ENCODE peak calls at places on chromosome 20, in nine cellular contexts. D is left cardiac atrium; M is fibroblast of lung; I is ovary; W is stimulated activated CD8-positive, alpha-beta memory T cell treated with anti-CD3 and anti-CD28 coated beads, Interleukin-15, amount 100 ng/mL, for 1 hour; J is D341Med; L is epithelial cell of esophagus; G is effector CD8-positive, alpha-beta T cell; S is cardiac fibroblast. P is an unnamed sample.

GRCh38 chr20:46583411-46584214 is 33.2 kb upstream of the OCSTAMP start:
- DNase-seq in D (no peak), M (no peak), I (no peak), W (no peak), J (no peak), L (no peak), G (no peak), S (no peak), P (no peak)

GRCh38 chr20:46226602-46227001 is 81.7 kb downstream of the CDH22 start:
- DNase-seq in D (no peak), M (peak), I (no peak), W (no peak), J (no peak), L (peak), G (no peak), S (peak), P (peak)

GRCh38 chr20:63032861-63033634 is 26.3 kb upstream of the BHLHE23 start:
- DNase-seq in D (no peak), M (no peak), I (no peak), W (no peak), J (no peak), L (no peak), G (no peak), S (no peak), P (peak)

GRCh38 chr20:50467618-50468373 is 42.4 kb upstream of the PTPN1 start:
- DNase-seq in D (peak), M (peak), I (peak), W (no peak), J (peak), L (peak), G (no peak), S (peak), P (no peak)

GRCh38 chr20:3755269-3755668 is 12.3 kb downstream of the ADISSP start:
- DNase-seq in D (no peak), M (no peak), I (no peak), W (no peak), J (no peak), L (no peak), G (no peak), S (no peak), P (no peak)

GRCh38 chr20:64162239-64162621 is 2.0 kb upstream of the MYT1 start:
- DNase-seq in D (no peak), M (no peak), I (no peak), W (no peak), J (no peak), L (no peak), G (no peak), S (no peak), P (no peak)

GRCh38 chr20:52251137-52251700 is 59.6 kb upstream of the ZFP64 start:
- DNase-seq in D (no peak), M (no peak), I (no peak), W (no peak), J (no peak), L (no peak), G (no peak), S (no peak), P (no peak)

GRCh38 chr20:18091624-18092023 is 33.9 kb upstream of the OVOL2 start:
- DNase-seq in D (no peak), M (no peak), I (no peak), W (no peak), J (no peak), L (peak), G (no peak), S (no peak), P (no peak)

GRCh38 chr20:33697129-33697528 is 10.9 kb upstream of the E2F1 start:
- DNase-seq in D (no peak), M (peak), I (peak), W (no peak), J (no peak), L (no peak), G (no peak), S (peak), P (no peak)

GRCh38 chr20:11972478-11972877 is 54.8 kb downstream of the BTBD3 start:
- DNase-seq in D (no peak), M (no peak), I (no peak), W (no peak), J (no peak), L (no peak), G (no peak), S (no peak), P (no peak)

GRCh38 chr20:14860410-14860814 is 523.0 kb upstream of the FLRT3 start:
- DNase-seq in D (no peak), M (no peak), I (no peak), W (no peak), J (no peak), L (peak), G (no peak), S (no peak), P (no peak)

GRCh38 chr20:32987044-32987825 is 17.0 kb downstream of the SUN5 start:
- DNase-seq in D (no peak), M (no peak), I (no peak), W (no peak), J (no peak), L (no peak), G (no peak), S (no peak), P (no peak)

GRCh38 chr20:23568320-23569011 is at the start of gene CST9L:
- DNase-seq in D (no peak), M (no peak), I (no peak), W (no peak), J (no peak), L (no peak), G (no peak), S (no peak), P (no peak)

GRCh38 chr20:16064991-16065707 is 508.1 kb downstream of the KIF16B start:
- DNase-seq in D (no peak), M (no peak), I (no peak), W (no peak), J (no peak), L (no peak), G (no peak), S (no peak), P (no peak)

GRCh38 chr20:31949877-31950646 is 1.8 kb downstream of the PDRG1 start:
- DNase-seq in D (no peak), M (no peak), I (no peak), W (no peak), J (no peak), L (no peak), G (no peak), S (no peak), P (no peak)

GRCh38 chr20:53809242-53809641 is 215.6 kb upstream of the ZNF217 start:
- DNase-seq in D (no peak), M (no peak), I (no peak), W (no peak), J (peak), L (no peak), G (no peak), S (no peak), P (no peak)

GRCh38 chr20:57103146-57103800 is 163.2 kb downstream of the BMP7 start:
- DNase-seq in D (no peak), M (no peak), I (no peak), W (no peak), J (no peak), L (no peak), G (no peak), S (no peak), P (no peak)

GRCh38 chr20:17559338-17559737 is 10.5 kb upstream of the DSTN start:
- DNase-seq in D (no peak), M (peak), I (no peak), W (no peak), J (no peak), L (no peak), G (no peak), S (no peak), P (no peak)

GRCh38 chr20:50032955-50033666 is 50.3 kb downstream of the SNAI1 start:
- DNase-seq in D (no peak), M (no peak), I (no peak), W (no peak), J (no peak), L (no peak), G (no peak), S (no peak), P (no peak)

P was measured in kidney tubule cell.